ENCODE peak calls at places on chromosomes 6 and 20, in five cellular contexts. R is effector memory CD4-positive, alpha-beta T cell; I is tibial nerve; U is Peyer's patch; F is small intestine. M is an unnamed sample.

GRCh38 chr6:57078808-57079207 is 11.2 kb upstream of the ZNF451 start:
- DNase-seq in U (no peak), I (no peak), F (no peak), R (no peak), M (no peak)

GRCh38 chr20:38001981-38002380 is 31.3 kb downstream of the TTI1 start:
- DNase-seq in U (no peak), R (no peak), F (no peak), I (no peak), M (no peak)

GRCh38 chr6:139748353-139749146 is 374.1 kb upstream of the CITED2 start:
- DNase-seq in F (peak; percentile 94), U (no peak), I (no peak), R (no peak), M (no peak)

GRCh38 chr6:134609862-134610261 is 291.9 kb upstream of the SGK1 start:
- DNase-seq in U (no peak), I (no peak), F (no peak), R (no peak), M (no peak)

GRCh38 chr6:3796396-3796795 is 44.9 kb upstream of the PXDC1 start:
- DNase-seq in R (no peak), U (no peak), I (no peak), F (no peak), M (no peak)

GRCh38 chr6:167238169-167238693 is 52.9 kb upstream of the UNC93A start:
- DNase-seq in R (no peak), U (no peak), F (no peak), I (no peak), M (no peak)

GRCh38 chr6:24357336-24358218 is at the start of gene DCDC2:
- DNase-seq in U (peak; percentile 79), F (peak; percentile 69), R (peak; percentile 34), I (no peak), M (peak; percentile 71)

GRCh38 chr20:7161690-7162089 is 394.2 kb downstream of the BMP2 start:
- DNase-seq in I (peak; percentile 32), U (no peak), F (peak; percentile 3), R (no peak), M (no peak)

GRCh38 chr20:43432498-43432897 is 25.2 kb upstream of the SRSF6 start:
- DNase-seq in I (no peak), U (no peak), F (no peak), R (no peak), M (no peak)

GRCh38 chr20:37369846-37370245 is 23.9 kb downstream of the SRC start:
- DNase-seq in F (no peak), I (no peak), R (no peak), U (no peak), M (no peak)

GRCh38 chr6:70884074-70884983 is 72.5 kb downstream of the B3GAT2 start:
- DNase-seq in R (peak; percentile 33), U (no peak), F (peak; percentile 61), I (peak; percentile 74), M (no peak)

GRCh38 chr6:104281370-104281769 is 578.3 kb downstream of the HACE1 start:
- DNase-seq in R (no peak), U (no peak), I (no peak), F (no peak), M (no peak)

GRCh38 chr6:143971453-143971852 is 36.6 kb downstream of the PLAGL1 start:
- DNase-seq in I (no peak), U (no peak), R (no peak), F (no peak), M (no peak)
- H3K27me3 ChIP-seq in I (no peaks in the 10 kb centered on the region), U (no peaks in the 10 kb centered on the region), R (no peaks in the 10 kb centered on the region), F (no peaks in the 10 kb centered on the region), M (no peaks in the 10 kb centered on the region)

GRCh38 chr6:33126101-33126714 is 50.4 kb downstream of the HLA-DPB1 start:
- DNase-seq in R (peak; percentile 41), I (peak; percentile 75), F (peak; percentile 48), U (peak; percentile 66), M (no peak)

GRCh38 chr6:33123732-33124524 is 48.1 kb downstream of the HLA-DPB1 start:
- DNase-seq in R (no peak), F (peak; percentile 20), U (no peak), I (no peak), M (no peak)

GRCh38 chr6:33124947-33125346 is 49.2 kb downstream of the HLA-DPB1 start:
- DNase-seq in I (no peak), R (no peak), F (no peak), U (no peak), M (no peak)

GRCh38 chr6:33123181-33123580 is 47.4 kb downstream of the HLA-DPB1 start:
- DNase-seq in F (no peak), R (no peak), U (no peak), I (no peak), M (no peak)

DNA sequence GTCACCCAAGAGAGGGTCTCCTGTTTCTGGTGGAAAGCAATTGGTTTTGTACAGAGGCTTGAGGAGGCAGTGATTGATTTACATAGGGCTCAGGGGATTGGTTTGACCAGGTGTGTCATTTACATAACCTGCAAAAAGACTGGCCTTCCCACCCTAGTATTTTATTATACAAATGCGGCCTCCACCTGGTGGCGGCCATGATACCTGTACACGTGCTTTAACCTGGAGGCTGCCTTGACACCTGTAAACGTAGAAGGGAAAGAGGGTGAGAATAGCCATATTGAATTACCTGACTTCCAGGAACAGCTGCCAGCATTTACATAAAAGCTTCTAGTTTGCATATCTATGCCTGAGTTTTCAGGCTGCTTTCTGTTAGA is 48.7 kb downstream of the HLA-DPB1 start:
- DNase-seq in U (no peak), I (no peak), F (no peak), R (no peak), M (no peak)
- H3K27me3 ChIP-seq in U (no peaks in the 10 kb centered on the region), I (no peaks in the 10 kb centered on the region), F (no peaks in the 10 kb centered on the region), R (no peaks in the 10 kb centered on the region), M (peaks cover 8% of the 10 kb centered on the region)

GRCh38 chr6:149961728-149962425 is 1.9 kb upstream of the ULBP1 start:
- DNase-seq in I (no peak), F (no peak), R (no peak), U (no peak), M (no peak)
- H3K27me3 ChIP-seq in I (peaks cover 93% of the 10 kb centered on the region), F (no peaks in the 10 kb centered on the region), R (peaks cover 49% of the 10 kb centered on the region), U (no peaks in the 10 kb centered on the region), M (peaks cover 97% of the 10 kb centered on the region)

GRCh38 chr6:30444451-30444742 is 44.9 kb upstream of the HLA-E start:
- DNase-seq in F (no peak), U (no peak), I (no peak), R (no peak), M (no peak)
- H3K27me3 ChIP-seq in F (peaks cover 6% of the 10 kb centered on the region), U (no peaks in the 10 kb centered on the region), I (peaks cover 100% of the 10 kb centered on the region), R (peaks cover 38% of the 10 kb centered on the region), M (peaks cover 95% of the 10 kb centered on the region)

DNA sequence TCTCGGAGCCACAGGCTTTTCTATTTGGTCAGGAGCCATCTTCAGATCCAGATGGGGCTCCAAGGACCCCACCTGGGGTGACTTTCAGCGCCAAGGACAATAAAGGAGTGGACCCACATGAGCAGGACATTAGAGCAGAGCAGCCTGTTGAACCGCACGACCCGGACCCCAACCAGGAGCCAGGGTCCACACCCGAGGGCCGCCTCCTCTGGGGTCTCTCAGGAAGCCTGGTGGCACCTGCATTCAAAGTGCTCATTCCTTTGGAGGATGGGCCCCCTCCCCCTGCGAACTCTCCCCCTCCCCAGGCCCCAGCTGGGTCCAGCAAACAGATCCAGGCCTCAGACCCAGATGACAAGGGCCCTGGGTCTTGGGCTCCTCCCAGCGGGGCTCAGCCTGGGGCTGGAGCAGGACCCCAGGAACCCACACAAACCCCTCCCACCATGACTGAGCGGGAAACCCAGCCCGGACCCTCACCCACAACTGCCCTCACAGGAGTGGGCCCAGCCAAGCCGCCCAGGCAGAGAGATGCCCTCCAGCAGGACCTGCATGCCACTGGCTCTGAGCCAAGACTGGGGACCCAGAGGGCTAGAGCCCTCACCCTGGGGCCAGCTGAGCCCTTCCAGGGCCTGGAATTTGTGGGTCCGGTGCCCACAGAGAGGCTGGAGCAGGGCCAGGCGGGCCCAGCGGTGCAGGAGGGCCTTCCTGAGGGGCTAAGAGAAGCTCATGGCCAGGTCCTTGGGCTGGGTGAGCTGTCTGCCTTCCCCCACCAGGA is 23.9 kb downstream of the RAB44 start:
- DNase-seq in U (no peak), F (no peak), R (no peak), I (no peak), M (no peak)
- H3K27me3 ChIP-seq in U (no peaks in the 10 kb centered on the region), F (no peaks in the 10 kb centered on the region), R (no peaks in the 10 kb centered on the region), I (no peaks in the 10 kb centered on the region), M (no peaks in the 10 kb centered on the region)